ENCODE peak calls at places on chromosome 3, in four cellular contexts. Q is body of pancreas, D is gastrocnemius medialis, O is Peyer's patch. I is an unnamed sample.

GRCh38 chr3:10666621-10667020 is 149.4 kb upstream of the SLC6A11 start:
- DNase-seq in O (no peak), D (no peak), Q (no peak), I (no peak)

GRCh38 chr3:109132801-109133473 is 3.6 kb upstream of the C3orf85 start:
- DNase-seq in O (peak; percentile 74), Q (peak; percentile 40), D (no peak), I (no peak)

GRCh38 chr3:43161684-43162512 is 56.0 kb upstream of the POMGNT2 start:
- DNase-seq in O (no peak), D (no peak), Q (no peak), I (no peak)

GRCh38 chr3:13582366-13583250 is 33.7 kb downstream of the FBLN2 start:
- DNase-seq in O (no peak), Q (no peak), D (no peak), I (no peak)

GRCh38 chr3:14925729-14926591 is 21.4 kb upstream of the NR2C2 start:
- DNase-seq in D (peak; percentile 27), Q (no peak), O (peak; percentile 69), I (no peak)

GRCh38 chr3:170499562-170500156 is 81.0 kb downstream of the CLDN11 start:
- DNase-seq in O (peak; percentile 56), D (peak; percentile 31), Q (peak; percentile 36), I (no peak)

GRCh38 chr3:147336543-147337278 is 69.6 kb downstream of the ZIC4 start:
- DNase-seq in Q (no peak), O (no peak), D (no peak), I (no peak)

GRCh38 chr3:58021072-58021959 is 13.1 kb downstream of the FLNB start:
- DNase-seq in D (no peak), O (no peak), Q (no peak), I (no peak)

GRCh38 chr3:84724877-84725276 is 233.9 kb upstream of the CADM2 start:
- DNase-seq in Q (no peak), O (no peak), D (peak; percentile 12), I (no peak)

GRCh38 chr3:193556841-193557240 is 2.1 kb upstream of the ATP13A4 start:
- DNase-seq in Q (peak; percentile 87), D (no peak), O (peak; percentile 51), I (no peak)

GRCh38 chr3:27521179-27521871 is 37.1 kb upstream of the SLC4A7 start:
- DNase-seq in O (no peak), D (peak; percentile 37), Q (peak; percentile 56), I (no peak)

GRCh38 chr3:128006061-128006470 is 46.2 kb upstream of the SEC61A1 start:
- DNase-seq in D (no peak), O (no peak), Q (no peak), I (no peak)

GRCh38 chr3:128922804-128923459 is 43.5 kb downstream of the ACAD9 start:
- DNase-seq in D (no peak), Q (no peak), O (peak; percentile 52), I (no peak)

GRCh38 chr3:72441284-72441994 is 406.8 kb downstream of the SHQ1 start:
- DNase-seq in D (no peak), O (no peak), Q (no peak), I (no peak)

GRCh38 chr3:27451261-27451660 is 32.9 kb downstream of the SLC4A7 start:
- DNase-seq in D (no peak), Q (no peak), O (no peak), I (no peak)

GRCh38 chr3:177150970-177151627 is 46.2 kb downstream of the TBL1XR1 start:
- DNase-seq in D (no peak), O (no peak), Q (no peak), I (no peak)

GRCh38 chr3:99549918-99550603 is 88.3 kb upstream of the COL8A1 start:
- DNase-seq in O (no peak), Q (no peak), D (no peak), I (no peak)

GRCh38 chr3:194617827-194618226 is 15.4 kb downstream of the TMEM44 start:
- DNase-seq in O (no peak), D (no peak), Q (no peak), I (no peak)

GRCh38 chr3:64489361-64490044 is 198.3 kb downstream of the ADAMTS9 start:
- DNase-seq in D (no peak), O (peak; percentile 50), Q (peak; percentile 68), I (no peak)

GRCh38 chr3:142077155-142077858 is 72.0 kb downstream of the TFDP2 start:
- DNase-seq in Q (no peak), D (no peak), O (no peak), I (no peak)

GRCh38 chr3:61665121-61665520 is 103.8 kb downstream of the PTPRG start:
- DNase-seq in D (no peak), O (no peak), Q (no peak), I (no peak)

GRCh38 chr3:172330413-172330812 is 117.8 kb downstream of the GHSR start:
- DNase-seq in O (no peak), Q (no peak), D (no peak), I (no peak)

GRCh38 chr3:124318014-124318413 is 326.1 kb upstream of the ROPN1 start:
- DNase-seq in O (no peak), Q (no peak), D (no peak), I (no peak)

GRCh38 chr3:39302178-39302577 is 22.3 kb upstream of the CX3CR1 start:
- DNase-seq in Q (no peak), D (no peak), O (no peak), I (no peak)
- H3K9me3 ChIP-seq in Q (no peaks in the 10 kb centered on the region), D (peaks cover 12% of the 10 kb centered on the region), O (no peaks in the 10 kb centered on the region), I (no peaks in the 10 kb centered on the region)

DNA sequence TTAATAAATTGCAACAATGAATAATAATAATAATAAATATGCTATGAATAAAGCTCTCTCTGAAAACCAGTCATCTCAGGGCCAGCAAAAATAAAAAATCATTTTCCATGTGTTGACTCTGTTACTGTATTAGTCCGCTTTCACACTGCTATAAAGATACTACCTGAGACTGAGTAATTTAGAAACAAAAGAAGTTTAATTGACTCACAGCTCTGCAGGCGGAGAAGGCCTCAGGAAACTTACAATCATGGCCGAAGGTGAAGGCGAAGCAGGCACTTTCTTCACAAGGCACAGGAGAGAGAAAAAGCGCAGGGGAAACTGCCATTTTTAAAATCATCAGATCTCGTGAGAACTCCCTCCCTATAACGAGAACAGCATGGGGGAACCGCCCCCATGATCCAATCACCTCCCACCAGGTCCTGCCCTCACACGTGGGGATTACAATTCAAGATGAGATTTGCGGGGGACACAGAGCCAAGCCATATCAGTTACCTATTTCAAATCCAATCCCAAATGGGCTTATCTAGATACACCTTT is 224.1 kb downstream of the IGSF11 start:
- DNase-seq in Q (no peak), D (no peak), O (no peak), I (no peak)
- H3K4me3 ChIP-seq in Q (no peak overlapping the region), D (no peak overlapping the region), O (no peak overlapping the region), I (no peak overlapping the region)

GRCh38 chr3:93962798-93963197 is 10.9 kb downstream of the PROS1 start:
- DNase-seq in O (no peak), D (no peak), Q (no peak), I (no peak)

GRCh38 chr3:93961489-93961888 is 12.2 kb downstream of the PROS1 start:
- DNase-seq in O (no peak), Q (no peak), D (no peak), I (no peak)

DNA sequence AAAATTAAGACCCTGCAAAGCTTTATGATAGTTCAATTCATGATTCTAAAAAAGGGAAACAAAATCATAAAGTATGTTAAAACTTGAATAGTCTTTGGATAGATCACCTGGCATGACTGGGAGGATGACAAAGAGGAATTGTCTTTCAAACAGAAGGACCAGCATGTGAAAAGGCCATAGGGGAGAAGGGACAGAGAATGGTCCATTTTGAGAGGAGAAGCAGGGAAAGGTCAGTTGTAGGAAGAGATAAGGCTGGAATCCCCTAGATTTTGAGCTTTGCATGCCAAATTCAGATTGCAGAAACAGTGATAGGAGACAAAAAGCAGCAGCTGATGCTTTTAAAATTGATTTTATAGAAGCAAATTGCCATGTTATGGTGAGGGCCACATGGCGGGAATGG is 12.7 kb downstream of the PROS1 start:
- DNase-seq in D (no peak), O (no peak), Q (no peak), I (no peak)
- H3K9me3 ChIP-seq in D (no peaks in the 10 kb centered on the region), O (no peaks in the 10 kb centered on the region), Q (no peaks in the 10 kb centered on the region), I (no peaks in the 10 kb centered on the region)

DNA sequence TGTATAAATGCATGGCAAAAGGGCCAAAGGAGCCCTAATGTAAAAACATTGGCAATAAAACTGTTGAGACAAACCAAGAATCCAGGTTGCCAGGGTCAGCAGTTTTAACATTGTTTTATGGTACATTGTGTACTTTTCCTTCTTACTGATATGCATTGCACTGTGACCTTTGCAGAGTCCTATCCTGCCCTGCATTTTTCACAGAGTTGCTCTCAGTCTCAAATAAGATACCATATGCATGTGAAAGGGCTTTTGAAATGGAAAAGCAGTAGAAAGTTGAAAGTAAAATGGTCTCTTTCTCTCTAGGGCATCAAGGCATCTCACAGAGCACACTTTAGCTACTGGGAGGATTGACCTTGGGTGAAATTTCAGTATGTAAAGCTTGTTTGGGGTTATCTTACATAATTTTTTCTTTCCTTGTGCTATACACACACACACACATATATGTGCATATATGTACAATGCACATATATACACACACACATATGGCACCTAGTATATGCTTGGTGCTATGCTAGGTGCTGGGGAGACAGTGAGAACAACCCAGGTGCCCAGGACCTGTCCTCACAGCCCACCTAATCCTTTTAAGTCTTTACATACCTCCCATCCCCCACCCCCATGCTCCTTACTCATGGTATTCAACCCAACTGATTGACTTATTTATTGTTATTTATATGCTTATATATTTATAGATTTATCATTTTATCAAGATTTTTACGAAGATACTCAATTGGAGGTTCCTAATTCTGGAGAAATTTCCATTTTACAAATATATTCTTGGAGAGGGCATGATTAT is 1.2 kb upstream of the PPP2R3A start:
- DNase-seq in Q (no peak), D (no peak), O (no peak), I (no peak)
- H3K4me3 ChIP-seq in Q (no peak overlapping the region), D (no peak overlapping the region), O (no peak overlapping the region), I (no peak overlapping the region)

DNA sequence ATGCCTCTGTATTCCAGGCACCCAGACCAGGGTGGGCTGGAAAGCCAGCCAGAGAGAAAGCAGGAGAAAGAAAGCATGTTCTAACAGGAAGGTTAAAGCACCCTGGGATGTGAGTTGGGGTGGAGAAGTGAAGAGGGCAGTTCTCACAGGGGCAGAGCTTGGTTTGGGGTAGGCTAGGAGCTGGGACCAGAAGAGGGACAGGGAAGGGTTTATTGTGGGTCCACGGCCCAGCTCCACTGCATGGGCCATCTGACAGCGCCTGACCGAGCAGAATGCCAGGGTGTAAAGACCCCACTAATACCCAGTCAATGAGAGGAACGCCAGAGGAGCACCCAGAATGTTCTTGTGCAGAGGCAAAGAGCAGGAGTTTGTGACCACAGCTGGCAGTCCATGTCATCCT is 27.1 kb upstream of the MAGEF1 start:
- DNase-seq in D (no peak), O (peak; percentile 21), Q (no peak), I (no peak)
- H3K9me3 ChIP-seq in D (no peaks in the 10 kb centered on the region), O (no peaks in the 10 kb centered on the region), Q (no peaks in the 10 kb centered on the region), I (no peaks in the 10 kb centered on the region)

DNA sequence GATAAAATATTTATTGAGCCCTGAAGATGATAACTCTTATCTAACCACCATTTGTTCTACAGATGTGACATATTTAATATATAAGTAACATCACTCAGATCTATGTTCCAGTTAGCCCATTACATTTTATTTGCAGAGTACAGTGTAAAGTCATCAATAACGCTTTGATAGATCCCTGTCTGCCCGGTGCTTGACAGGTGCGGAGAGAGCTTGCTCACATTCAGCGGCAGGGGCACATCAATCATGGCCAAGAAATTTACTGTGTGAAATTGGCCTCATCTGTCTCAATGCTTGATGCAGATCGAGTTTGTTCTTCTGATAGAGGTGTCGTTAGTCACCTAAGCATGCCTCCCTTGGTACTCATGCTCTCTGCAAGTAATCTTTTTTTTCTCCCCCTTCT is 187.2 kb downstream of the MECOM start:
- DNase-seq in D (no peak), Q (no peak), O (no peak), I (no peak)
- H3K4me3 ChIP-seq in D (no peak overlapping the region), Q (no peak overlapping the region), O (no peak overlapping the region), I (no peak overlapping the region)

I was measured in effector memory CD4-positive, alpha-beta T cell.